ENCODE peak calls at places on chromosomes 4 and X, in five cellular contexts. Q is IMR-90, P is H9, O is neuronal stem cell, X is H1. G is an unnamed sample.

GRCh38 chr4:157005193-157005592 is 33.6 kb upstream of the PDGFC start:
- DNase-seq in O (no peak), P (no peak), Q (no peak), X (no peak), G (no peak)

GRCh38 chr4:1376841-1377605 is 29.2 kb downstream of the NKX1-1 start:
- DNase-seq in Q (no peak), X (no peak), P (no peak), O (no peak), G (no peak)

GRCh38 chr4:72312032-72312650 is 256.9 kb downstream of the ADAMTS3 start:
- DNase-seq in Q (peak), X (no peak), O (peak), P (peak), G (peak)

GRCh38 chr4:141020801-141021261 is 112.4 kb downstream of the RNF150 start:
- DNase-seq in O (no peak), X (no peak), Q (peak), P (no peak), G (no peak)

GRCh38 chr4:76963136-76963477 is 13.6 kb downstream of the SEPTIN11 start:
- DNase-seq in O (no peak), X (no peak), Q (no peak), P (no peak), G (peak)

GRCh38 chrX:34813618-34814017 is 129.0 kb upstream of the FAM47B start:
- DNase-seq in O (no peak), P (no peak), Q (peak), X (no peak), G (no peak)

GRCh38 chr4:153844144-153844543 is 55.3 kb upstream of the SFRP2 start:
- DNase-seq in X (no peak), P (no peak), O (no peak), Q (no peak), G (no peak)

GRCh38 chr4:156781852-156782251 is 189.7 kb downstream of the PDGFC start:
- DNase-seq in O (no peak), X (no peak), P (no peak), Q (peak), G (no peak)

GRCh38 chr4:52825311-52826090 is 36.6 kb upstream of the RASL11B start:
- DNase-seq in Q (peak), X (no peak), O (no peak), P (peak), G (peak)

GRCh38 chr4:105708376-105709080 is at the start of the genes GSTCD and INTS12:
- DNase-seq in X (peak), O (peak), P (peak), Q (peak), G (peak)
- H2BK5ac ChIP-seq in X (peak), O (peak), P (no peak), Q (peak), G (peak)

GRCh38 chr4:47213539-47213938 is 182.2 kb downstream of the GABRB1 start:
- DNase-seq in Q (peak), O (no peak), X (no peak), P (no peak), G (no peak)

GRCh38 chr4:47210828-47211227 is 179.5 kb downstream of the GABRB1 start:
- DNase-seq in Q (no peak), O (no peak), P (no peak), X (no peak), G (no peak)

GRCh38 chr4:47213106-47213505 is 181.7 kb downstream of the GABRB1 start:
- DNase-seq in O (no peak), X (no peak), Q (peak), P (no peak), G (no peak)

GRCh38 chr4:47215759-47216158 is 184.4 kb downstream of the GABRB1 start:
- DNase-seq in P (no peak), Q (peak), O (no peak), X (no peak), G (no peak)

DNA sequence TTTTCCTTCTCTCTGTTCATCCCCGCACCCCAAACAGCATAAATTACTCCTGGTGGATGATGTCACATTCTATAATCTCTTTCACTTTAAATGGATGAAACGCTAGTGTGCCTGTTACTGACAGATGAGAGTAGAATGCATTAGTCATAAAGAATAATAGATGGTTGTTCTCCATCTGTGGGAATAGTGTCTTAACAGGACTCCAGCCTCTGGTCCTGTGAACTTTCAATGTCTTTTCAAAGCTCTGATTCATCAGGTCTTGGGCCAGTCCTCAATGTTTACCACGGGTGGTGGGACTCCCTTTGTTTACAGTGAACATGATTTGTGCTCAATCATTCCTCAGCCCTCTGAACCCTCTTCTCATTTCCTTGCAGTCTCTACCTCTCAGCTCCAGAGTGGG is 182.6 kb downstream of the GABRB1 start:
- DNase-seq in O (no peak), X (no peak), P (no peak), Q (peak), G (no peak)
- H2AFZ ChIP-seq in O (peak), X (no peak), P (no peak), Q (no peak), G (no peak)

DNA sequence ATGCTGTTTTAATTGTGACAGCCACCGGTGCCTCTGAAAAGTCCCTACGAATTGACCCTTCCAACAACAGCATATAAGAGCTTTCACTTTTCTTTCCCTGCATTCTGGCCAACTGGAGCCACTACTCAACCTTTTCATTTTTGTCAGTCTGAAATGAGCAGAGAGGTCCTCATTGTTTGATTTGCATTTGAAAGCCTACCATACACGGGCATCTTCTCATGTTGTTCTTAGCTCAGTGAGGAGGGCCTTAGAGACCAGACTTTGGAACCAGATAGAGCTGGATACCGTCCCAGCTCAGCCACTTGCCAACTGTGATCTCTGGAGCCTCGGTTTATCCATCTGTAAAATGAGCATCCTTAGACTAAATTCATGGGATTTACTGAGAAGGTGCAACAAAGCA is 16.9 kb upstream of the TMSB4X start:
- DNase-seq in Q (no peak), O (no peak), P (no peak), X (no peak), G (no peak)
- H3K9ac ChIP-seq in Q (no peak), O (no peak), P (no peak), X (no peak), G (no peak)

GRCh38 chr4:98659741-98660507 is 1.5 kb upstream of the TSPAN5 start:
- DNase-seq in O (no peak), X (no peak), Q (peak), P (no peak), G (peak)

GRCh38 chr4:98659106-98659592 is 738 bp upstream of the TSPAN5 start:
- DNase-seq in X (no peak), P (peak), O (no peak), Q (peak), G (no peak)

GRCh38 chr4:98658287-98659105 is at the start of gene TSPAN5:
- DNase-seq in Q (peak), P (peak), X (no peak), O (peak), G (peak)

GRCh38 chr4:98656443-98656842 is 2.0 kb downstream of the TSPAN5 start:
- DNase-seq in X (no peak), O (no peak), P (no peak), Q (no peak), G (no peak)

GRCh38 chr4:98657531-98658286 is 702 bp downstream of the TSPAN5 start:
- DNase-seq in Q (peak), X (no peak), P (peak), O (peak), G (no peak)
- H2BK5ac ChIP-seq in Q (peak), X (no peak), P (no peak), O (no peak), G (no peak)

GRCh38 chrX:13499736-13500135 is 69.7 kb upstream of the EGFL6 start:
- DNase-seq in Q (no peak), O (no peak), X (no peak), P (no peak), G (no peak)

GRCh38 chrX:13506574-13506973 is 62.8 kb upstream of the EGFL6 start:
- DNase-seq in Q (peak), X (no peak), O (peak), P (no peak), G (no peak)

GRCh38 chrX:13498220-13498619 is 71.2 kb upstream of the EGFL6 start:
- DNase-seq in P (no peak), Q (no peak), X (no peak), O (no peak), G (no peak)

GRCh38 chrX:13507893-13508292 is 61.5 kb upstream of the EGFL6 start:
- DNase-seq in X (no peak), P (no peak), O (no peak), Q (no peak), G (no peak)

GRCh38 chrX:13502590-13502989 is 66.8 kb upstream of the EGFL6 start:
- DNase-seq in X (no peak), Q (no peak), O (no peak), P (no peak), G (no peak)
- H2AFZ ChIP-seq in X (no peak), Q (no peak), O (no peak), P (no peak), G (no peak)